ENCODE peak calls at places on chromosomes 5 and 9, in four cellular contexts. V is heart left ventricle, Y is psoas muscle, F is OCI-LY7. M is an unnamed sample. For H3K36me3 and H3K9me3, the result is how much of the 10 kb centered on the place peaks cover.

GRCh38 chr5:56170557-56170956 is 62.6 kb downstream of the ANKRD55 start:
- DNase-seq in Y (no peak), F (no peak), V (peak), M (peak)

GRCh38 chr5:58317808-58318207 is 142.1 kb downstream of the PLK2 start:
- DNase-seq in Y (no peak), F (no peak), V (no peak), M (no peak)

GRCh38 chr5:33931136-33931535 is 5.0 kb upstream of the RXFP3 start:
- DNase-seq in F (no peak), V (no peak), Y (no peak), M (no peak)

GRCh38 chr9:79603222-79603925 is 31.6 kb downstream of the TLE4 start:
- DNase-seq in Y (no peak), V (no peak), F (no peak), M (no peak)

GRCh38 chr5:138979684-138980275 is 104.6 kb upstream of the LRRTM2 start:
- DNase-seq in F (no peak), V (no peak), Y (no peak), M (no peak)

GRCh38 chr9:101235105-101235866 is 149.5 kb downstream of the BAAT start:
- DNase-seq in Y (no peak), F (peak), V (no peak), M (no peak)

GRCh38 chr9:97985058-97985861 is 2.1 kb downstream of the ANP32B start:
- DNase-seq in V (peak), F (peak), Y (peak), M (peak)

GRCh38 chr5:134249469-134250379 is 23.9 kb upstream of the PPP2CA start:
- DNase-seq in V (peak), F (no peak), Y (no peak), M (no peak)

GRCh38 chr5:149672701-149673455 is 57.2 kb upstream of the PPARGC1B start:
- DNase-seq in Y (no peak), F (no peak), V (no peak), M (peak)

GRCh38 chr5:98173334-98173733 is 600.1 kb upstream of the RGMB start:
- DNase-seq in F (no peak), V (no peak), Y (no peak), M (no peak)

GRCh38 chr5:151038292-151038745 is 17.9 kb downstream of the GPX3 start:
- DNase-seq in F (no peak), Y (peak), V (no peak), M (no peak)

GRCh38 chr5:151037561-151038291 is 17.3 kb downstream of the GPX3 start:
- DNase-seq in Y (peak), V (peak), F (no peak), M (peak)

GRCh38 chr5:151039665-151040064 is 19.3 kb downstream of the GPX3 start:
- DNase-seq in V (no peak), Y (peak), F (no peak), M (no peak)

GRCh38 chr5:151040211-151040747 is 19.9 kb downstream of the GPX3 start:
- DNase-seq in V (no peak), Y (peak), F (no peak), M (peak)

DNA sequence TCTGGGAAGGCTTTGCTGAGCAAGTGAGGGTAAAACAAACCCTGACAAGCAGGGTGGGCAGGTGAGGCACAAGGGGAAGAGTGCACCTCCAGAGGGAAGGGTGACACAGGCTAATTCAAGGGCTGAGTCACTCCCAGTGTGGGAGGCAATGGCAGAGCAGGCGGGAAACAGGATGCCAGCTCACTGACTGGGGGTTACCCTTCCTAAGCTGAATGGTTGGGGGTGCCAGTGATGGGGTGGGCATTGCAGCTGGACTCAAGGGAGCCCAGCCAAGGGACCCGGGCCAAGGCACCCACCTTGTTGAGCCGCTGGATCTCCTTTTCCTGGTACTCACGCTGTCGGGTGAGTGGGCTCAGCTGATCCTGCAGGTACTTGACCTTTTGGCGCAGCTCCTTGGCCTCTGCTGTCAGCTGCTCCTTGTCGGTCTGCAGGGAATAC is 18.4 kb downstream of the GPX3 start:
- DNase-seq in F (no peak), V (no peak), Y (peak), M (peak)
- H3K36me3 ChIP-seq in F (half or more), V (under half), Y (half or more), M (half or more)

GRCh38 chr5:179118756-179119414 is 58.7 kb downstream of the ZNF354C start:
- DNase-seq in F (no peak), Y (no peak), V (no peak), M (peak)
- H3K9me3 ChIP-seq in F (under half), Y (under half), V (under half), M (half or more)

GRCh38 chr5:165360366-165361142 is 1855.1 kb downstream of the MAT2B start:
- DNase-seq in V (no peak), F (no peak), Y (no peak), M (no peak)
- TF ChIP-seq CTCF in V (no peak), F (no peak), Y (no peak), M (no peak)

GRCh38 chr5:123391009-123391408 is 32.2 kb downstream of the CEP120 start:
- DNase-seq in Y (no peak), V (no peak), F (no peak), M (no peak)

GRCh38 chr5:123389794-123390193 is 33.4 kb downstream of the CEP120 start:
- DNase-seq in V (no peak), F (no peak), Y (no peak), M (no peak)

GRCh38 chr5:123382252-123382651 is 41.0 kb downstream of the CEP120 start:
- DNase-seq in Y (no peak), V (no peak), F (no peak), M (no peak)

DNA sequence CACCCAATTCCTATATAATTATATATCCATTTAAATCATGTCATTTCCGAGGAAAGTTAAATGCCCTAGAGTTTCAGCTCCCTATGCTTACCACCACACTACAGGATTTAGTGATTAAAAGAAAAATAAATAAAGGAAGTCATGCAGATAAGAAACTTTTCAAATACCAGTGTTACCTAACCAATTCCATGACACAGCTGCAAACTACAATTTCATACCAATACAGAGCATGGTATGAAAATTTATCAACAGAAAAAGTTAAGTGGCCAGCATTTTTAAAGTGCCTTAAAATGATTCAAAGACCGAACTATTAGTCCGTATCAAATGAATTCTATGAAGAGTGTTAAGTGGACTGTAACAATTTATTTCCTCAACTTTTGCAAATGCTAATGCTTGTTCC is 35.9 kb downstream of the CEP120 start:
- DNase-seq in F (no peak), Y (no peak), V (no peak), M (no peak)
- H3K36me3 ChIP-seq in F (half or more), Y (half or more), V (under half), M (half or more)

DNA sequence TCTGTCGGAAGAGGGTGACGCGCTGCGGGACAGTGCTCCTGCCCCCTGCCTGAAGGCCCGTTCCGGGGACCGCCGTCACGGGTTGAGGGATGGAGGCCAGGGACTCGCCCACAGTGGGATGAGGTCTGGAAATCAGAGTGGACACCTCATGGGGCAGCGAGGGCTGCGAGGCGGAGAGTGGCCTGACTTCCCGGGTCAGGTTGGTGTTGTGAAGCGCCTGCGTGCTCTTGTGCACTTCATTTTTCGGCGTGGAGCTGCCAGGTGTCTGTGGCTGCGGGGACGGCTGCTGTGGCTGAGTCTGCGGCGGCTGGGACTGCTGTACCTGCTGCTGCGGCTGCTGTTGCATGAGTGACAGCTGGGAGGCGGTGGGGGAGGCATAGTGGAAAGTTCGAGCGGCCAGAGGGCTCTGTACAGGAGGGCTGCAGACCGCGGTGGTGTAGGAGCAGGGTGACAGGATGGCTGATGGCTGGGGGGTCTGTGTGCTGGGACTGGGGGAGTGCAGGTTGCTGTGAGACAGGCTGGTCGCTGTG is 434.1 kb downstream of the HCN1 start:
- DNase-seq in V (no peak), F (no peak), Y (no peak), M (no peak)
- H3K9me3 ChIP-seq in V (under half), F (under half), Y (under half), M (under half)

GRCh38 chr9:132855904-132856303 is 22.2 kb downstream of the AK8 start:
- DNase-seq in F (no peak), V (no peak), Y (no peak), M (no peak)
- TF ChIP-seq CTCF in F (no peak), V (no peak), Y (no peak), M (no peak)

DNA sequence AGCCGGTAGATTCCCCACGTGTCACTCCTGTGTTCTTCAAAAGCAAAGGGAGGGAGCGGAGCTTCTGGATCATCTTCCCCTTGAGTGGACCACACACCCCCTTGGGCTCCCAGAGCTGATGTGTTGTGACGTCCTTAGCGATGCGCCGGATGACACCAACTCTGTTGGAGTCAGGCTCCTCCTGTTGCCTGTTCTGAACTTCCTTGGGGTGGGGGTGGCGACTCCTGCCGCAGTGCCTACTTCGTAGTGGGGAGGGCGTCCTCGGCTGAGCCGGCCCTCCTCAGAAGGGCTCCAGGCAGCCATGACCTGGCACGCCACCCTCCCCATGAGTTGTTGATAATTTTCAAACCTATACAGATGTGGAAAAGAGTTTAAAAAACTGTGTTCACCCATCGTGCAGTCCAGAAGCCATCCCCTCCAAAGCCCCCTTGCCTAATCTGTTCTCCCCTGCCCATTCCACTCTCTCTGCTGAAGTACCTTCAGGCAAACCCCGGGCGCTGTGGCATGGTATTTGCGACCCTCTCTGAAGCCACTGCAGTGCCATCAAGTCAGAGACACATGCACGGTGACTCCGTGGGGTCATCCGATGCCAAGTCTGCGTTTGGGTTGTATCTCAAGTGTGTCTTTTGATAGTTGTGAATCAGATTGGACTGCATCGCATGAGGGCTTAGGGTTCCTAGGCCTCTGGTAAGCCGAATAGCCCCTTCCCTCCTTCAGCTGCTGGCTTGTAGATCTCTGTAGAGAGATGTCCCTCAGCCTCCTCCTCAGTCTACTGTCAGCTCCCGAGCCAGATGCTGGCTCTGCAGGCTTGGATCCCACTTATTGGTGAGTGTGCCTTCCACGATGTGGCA is 16.8 kb downstream of the EXOC3 start:
- DNase-seq in V (no peak), Y (peak), F (no peak), M (peak)
- H3K36me3 ChIP-seq in V (under half), Y (half or more), F (half or more), M (half or more)

M was measured in tibial artery.